ENCODE peak calls at places on chromosomes 6 and 20, in seven cellular contexts. I, B, O, G, A, R and M are unnamed samples.

GRCh38 chr6:26205161-26205624 is 118.0 kb downstream of the HFE start:
- DNase-seq in I (peak), B (peak), O (peak), G (no peak), A (peak), R (peak), M (no peak)

GRCh38 chr6:11869656-11870340 is 91.2 kb upstream of the ADTRP start:
- DNase-seq in I (no peak), B (no peak), O (no peak), G (no peak), A (no peak), R (no peak), M (no peak)

GRCh38 chr6:35629876-35630378 is 58.8 kb downstream of the FKBP5 start:
- DNase-seq in I (no peak), B (no peak), O (no peak), G (no peak), A (no peak), R (no peak), M (no peak)

GRCh38 chr6:53530346-53530745 is 14.6 kb downstream of the GCLC start:
- DNase-seq in I (no peak), B (no peak), O (no peak), G (no peak), A (no peak), R (no peak), M (no peak)

GRCh38 chr20:1911536-1911935 is 16.3 kb downstream of the SIRPA start:
- DNase-seq in I (no peak), B (no peak), O (no peak), G (no peak), A (no peak), R (no peak), M (no peak)

GRCh38 chr6:133888931-133889556 is at the start of gene TCF21:
- DNase-seq in I (no peak), B (peak), O (no peak), G (no peak), A (no peak), R (peak), M (no peak)

GRCh38 chr6:25995507-25995906 is 32.9 kb downstream of the TRIM38 start:
- DNase-seq in I (no peak), B (no peak), O (no peak), G (no peak), A (no peak), R (no peak), M (no peak)

GRCh38 chr6:149913542-149914240 is 9.2 kb downstream of the RAET1G start:
- DNase-seq in I (no peak), B (no peak), O (no peak), G (no peak), A (no peak), R (no peak), M (no peak)

GRCh38 chr6:6751615-6752014 is 163.1 kb downstream of the LY86 start:
- DNase-seq in I (no peak), B (peak), O (no peak), G (no peak), A (no peak), R (peak), M (no peak)

GRCh38 chr20:37336369-37337207 is 9.4 kb upstream of the SRC start:
- DNase-seq in I (peak), B (peak), O (no peak), G (no peak), A (no peak), R (peak), M (no peak)

GRCh38 chr20:37288091-37288490 is 1.4 kb upstream of the MANBAL start:
- DNase-seq in I (no peak), B (no peak), O (no peak), G (no peak), A (no peak), R (no peak), M (no peak)

GRCh38 chr6:91291071-91291470 is 704.2 kb upstream of the MAP3K7 start:
- DNase-seq in I (no peak), B (no peak), O (no peak), G (no peak), A (no peak), R (no peak), M (no peak)

GRCh38 chr20:52078289-52078688 is 113.3 kb downstream of the ZFP64 start:
- DNase-seq in I (no peak), B (no peak), O (no peak), G (no peak), A (peak), R (no peak), M (no peak)

GRCh38 chr6:113560376-113560775 is 296.8 kb upstream of the MARCKS start:
- DNase-seq in I (no peak), B (no peak), O (no peak), G (no peak), A (no peak), R (no peak), M (no peak)

GRCh38 chr6:113565306-113565705 is 291.8 kb upstream of the MARCKS start:
- DNase-seq in I (no peak), B (no peak), O (no peak), G (no peak), A (no peak), R (no peak), M (no peak)

GRCh38 chr6:113560908-113561307 is 296.2 kb upstream of the MARCKS start:
- DNase-seq in I (no peak), B (no peak), O (no peak), G (no peak), A (no peak), R (no peak), M (no peak)

GRCh38 chr6:113562248-113562647 is 294.9 kb upstream of the MARCKS start:
- DNase-seq in I (no peak), B (no peak), O (no peak), G (no peak), A (no peak), R (no peak), M (no peak)

GRCh38 chr6:113564401-113565161 is 292.6 kb upstream of the MARCKS start:
- DNase-seq in I (peak), B (peak), O (no peak), G (peak), A (peak), R (peak), M (peak)
- TF ChIP-seq EP300 in I (peak), B (peak), O (no peak), G (no peak), A (no peak), R (peak), M (no peak)

GRCh38 chr6:43016935-43017334 is 2.9 kb downstream of the KLHDC3 start:
- DNase-seq in I (no peak), B (no peak), O (no peak), G (no peak), A (no peak), R (no peak), M (no peak)

GRCh38 chr6:43020847-43021246 is 576 bp upstream of the RRP36 start:
- DNase-seq in I (peak), B (no peak), O (no peak), G (no peak), A (no peak), R (no peak), M (no peak)

GRCh38 chr6:43020052-43020705 is 1.2 kb upstream of the RRP36 start:
- DNase-seq in I (no peak), B (no peak), O (no peak), G (no peak), A (no peak), R (no peak), M (no peak)

GRCh38 chr6:43019152-43019551 is 2.3 kb upstream of the RRP36 start:
- DNase-seq in I (no peak), B (no peak), O (no peak), G (no peak), A (no peak), R (no peak), M (no peak)

DNA sequence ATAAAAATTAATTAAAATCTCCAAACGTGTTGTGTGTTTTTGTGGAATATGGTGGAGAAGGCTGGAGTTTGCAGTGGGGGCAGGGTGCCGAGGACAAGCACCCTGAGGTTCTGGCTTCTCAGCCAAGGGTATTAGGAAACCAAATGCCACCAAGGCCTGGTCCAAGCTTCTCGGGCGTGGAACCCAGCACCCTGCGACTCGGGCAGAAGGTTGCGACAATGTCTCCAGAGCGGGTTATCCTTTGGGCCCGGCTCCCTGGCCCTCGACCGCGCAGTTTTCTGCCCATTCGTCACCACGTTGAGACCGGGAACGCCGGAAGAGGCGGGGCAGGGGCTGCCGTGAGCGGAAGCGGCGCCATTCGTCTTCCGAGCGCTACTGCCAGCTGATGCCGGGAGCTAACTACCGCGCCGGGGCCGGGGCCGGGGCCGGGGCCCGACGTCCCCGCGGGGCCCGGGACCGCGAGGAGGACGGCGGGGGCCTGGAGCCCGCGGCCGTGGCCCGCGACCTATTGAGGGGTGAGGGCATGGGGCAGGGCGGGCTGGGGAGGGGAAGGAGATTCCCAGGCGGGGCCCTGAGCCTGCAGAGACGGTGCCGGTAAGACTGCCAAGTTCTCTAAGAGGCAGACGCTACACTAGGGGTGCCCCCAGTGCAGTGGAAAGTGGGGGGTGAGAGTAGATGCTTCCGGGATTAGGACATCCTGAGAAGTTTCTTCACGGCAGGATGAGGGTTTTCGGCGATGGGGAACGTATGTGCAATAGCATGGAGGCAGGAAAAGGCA is at the start of gene RRP36:
- DNase-seq in I (peak), B (peak), O (peak), G (no peak), A (peak), R (peak), M (peak)
- TF ChIP-seq EP300 in I (no peak), B (no peak), O (no peak), G (no peak), A (no peak), R (no peak), M (no peak)

DNA sequence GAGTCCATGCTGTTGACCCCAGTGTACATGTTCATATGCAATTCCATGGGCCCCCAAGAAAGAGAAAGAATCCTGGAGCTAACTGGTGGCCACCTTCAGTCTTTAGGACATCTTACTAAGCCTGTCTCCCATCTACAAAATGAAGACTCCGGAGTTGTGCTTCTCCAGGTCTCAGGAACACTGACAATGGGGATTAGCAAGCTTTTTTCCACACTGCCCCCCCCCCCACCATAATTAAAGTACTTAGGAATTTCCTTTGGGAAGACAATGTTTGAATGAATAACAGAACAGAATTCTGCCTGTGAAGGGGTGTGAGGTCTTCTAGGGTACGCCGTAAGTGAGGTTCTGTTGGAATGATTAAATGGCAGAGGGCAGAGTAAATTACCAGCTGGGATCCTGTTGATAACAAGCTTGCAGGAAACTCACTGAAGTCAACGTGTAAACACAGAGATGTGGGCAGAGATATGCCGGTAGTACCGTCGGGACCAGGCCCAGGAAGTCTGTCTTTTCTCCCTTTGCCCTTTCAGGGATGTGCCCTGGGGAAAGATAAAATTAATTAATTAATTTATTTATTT is 63.1 kb downstream of the ANKRD6 start:
- DNase-seq in I (peak), B (no peak), O (no peak), G (no peak), A (no peak), R (no peak), M (no peak)
- TF ChIP-seq EP300 in I (no peak), B (no peak), O (no peak), G (no peak), A (no peak), R (no peak), M (no peak)

DNA sequence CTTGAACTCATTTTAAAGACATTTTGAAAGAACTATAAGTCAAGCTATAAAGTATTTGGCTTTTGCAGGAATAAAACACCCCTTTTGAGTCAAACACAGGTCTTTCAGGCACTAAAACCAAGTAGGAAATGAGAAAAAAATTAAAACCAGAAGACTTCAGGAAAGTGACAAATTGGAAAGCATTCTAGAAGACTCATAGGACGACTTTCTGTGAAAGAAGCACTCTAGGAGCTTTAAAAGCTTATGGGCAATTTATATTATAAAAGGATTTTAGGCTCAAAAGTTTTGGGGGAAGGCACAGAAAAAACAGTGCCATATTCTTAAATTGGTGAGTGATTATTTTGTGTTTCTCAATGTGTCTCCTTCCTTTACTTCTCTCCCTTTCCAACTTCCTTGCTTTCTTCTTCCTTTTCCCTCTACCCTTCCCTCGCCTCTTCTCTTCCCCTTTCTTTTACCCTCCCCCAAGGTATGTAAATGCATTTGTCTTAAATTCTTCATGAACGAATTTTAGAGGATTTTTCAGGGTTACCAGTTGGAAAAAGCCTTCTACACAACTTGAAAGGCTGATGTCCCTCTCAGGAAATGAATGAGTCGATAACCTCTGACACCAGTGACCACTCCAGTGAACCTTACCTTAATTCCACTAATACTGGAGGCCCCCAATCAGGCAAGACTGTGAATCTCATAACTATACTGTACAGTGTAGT is 2.7 kb upstream of the LIN28B start:
- DNase-seq in I (no peak), B (no peak), O (no peak), G (no peak), A (peak), R (no peak), M (no peak)
- TF ChIP-seq EP300 in I (no peak), B (no peak), O (no peak), G (no peak), A (no peak), R (no peak), M (no peak)

GRCh38 chr20:63548542-63548941 is 993 bp upstream of the SRMS start:
- DNase-seq in I (no peak), B (no peak), O (no peak), G (no peak), A (no peak), R (no peak), M (no peak)
- TF ChIP-seq EP300 in I (no peak), B (no peak), O (no peak), G (no peak), A (no peak), R (no peak), M (no peak)

GRCh38 chr6:139518556-139519091 is 144.2 kb upstream of the CITED2 start:
- DNase-seq in I (no peak), B (no peak), O (no peak), G (no peak), A (no peak), R (no peak), M (no peak)
- TF ChIP-seq EP300 in I (no peak), B (no peak), O (no peak), G (no peak), A (no peak), R (no peak), M (no peak)

DNA sequence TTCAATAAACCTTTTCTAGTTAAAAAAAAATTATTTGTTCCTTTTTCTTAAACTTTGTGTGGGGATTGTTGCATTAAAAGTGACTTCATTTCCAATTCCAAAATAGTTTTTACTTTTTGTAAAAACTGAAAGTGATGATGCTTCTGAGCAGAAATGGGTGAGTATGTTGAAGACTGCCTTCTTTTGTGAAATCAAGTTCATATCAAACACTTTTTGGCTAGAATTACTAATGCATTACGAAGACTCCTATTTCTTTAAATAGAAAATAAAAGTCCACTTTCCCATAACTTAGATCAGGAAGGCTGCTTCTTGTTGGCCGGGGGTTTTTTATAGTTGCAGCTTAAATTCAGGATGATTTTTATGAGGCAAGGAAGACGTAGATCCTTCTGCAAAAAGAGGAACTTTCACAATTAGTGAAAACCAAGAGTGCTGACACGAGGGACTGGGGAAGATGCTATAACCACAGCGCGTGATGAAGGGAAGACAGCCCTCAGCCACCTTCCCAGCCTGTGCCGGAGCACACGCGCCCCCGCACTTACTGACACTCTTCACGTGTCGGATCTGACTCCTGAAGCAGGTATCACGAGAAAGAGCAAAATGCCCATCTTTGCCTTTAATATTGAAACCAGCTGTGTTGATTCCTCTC is 206.1 kb upstream of the PRDM1 start:
- DNase-seq in I (no peak), B (peak), O (no peak), G (no peak), A (no peak), R (peak), M (no peak)
- TF ChIP-seq EP300 in I (no peak), B (no peak), O (no peak), G (no peak), A (no peak), R (no peak), M (no peak)

DNA sequence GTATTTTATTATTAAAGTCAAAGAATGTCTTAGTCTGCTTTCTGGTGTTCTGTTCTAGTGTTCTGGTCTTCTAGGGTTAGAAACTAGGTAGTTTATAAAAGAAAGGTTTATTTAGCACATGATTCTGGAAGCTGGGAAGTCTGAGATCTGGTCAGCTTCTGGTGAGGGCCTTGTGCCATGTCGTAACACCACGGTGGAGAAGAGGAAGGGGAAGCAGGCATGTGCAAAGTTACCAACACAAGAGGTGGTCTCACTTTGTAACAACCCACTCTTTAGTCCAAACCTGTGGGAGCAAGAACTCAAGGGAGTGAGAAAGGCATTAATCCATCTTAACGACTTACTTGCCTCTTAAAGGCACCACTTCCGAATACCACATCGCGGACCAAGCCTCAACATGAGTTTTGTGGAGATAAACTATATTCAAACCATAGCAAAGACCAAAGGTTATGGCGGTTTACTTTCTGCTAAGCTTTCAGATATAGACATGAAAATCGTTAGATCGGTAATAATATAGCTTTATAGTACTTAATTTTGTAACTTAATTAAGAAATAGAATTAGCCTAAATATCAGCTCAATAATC is 99.4 kb downstream of the NCOA3 start:
- DNase-seq in I (no peak), B (no peak), O (no peak), G (no peak), A (no peak), R (no peak), M (no peak)
- TF ChIP-seq EP300 in I (no peak), B (no peak), O (no peak), G (no peak), A (no peak), R (no peak), M (no peak)